ENCODE peak calls at places on chromosomes 12 and 14, in five cellular contexts. S, T, C, G and X are unnamed samples.

GRCh38 chr12:69189378-69189978 is 49.9 kb upstream of the CPSF6 start:
- DNase-seq in T (no peak), C (no peak), G (peak), S (peak), X (no peak)

GRCh38 chr12:57452181-57452936 is 2.7 kb upstream of the INHBE start:
- DNase-seq in T (no peak), C (peak), G (peak), S (peak), X (peak)

GRCh38 chr14:33432407-33433023 is 493.8 kb downstream of the NPAS3 start:
- DNase-seq in G (no peak), S (peak), C (no peak), T (no peak), X (peak)

GRCh38 chr14:70014696-70015095 is 135.5 kb downstream of the SMOC1 start:
- DNase-seq in T (no peak), G (no peak), C (no peak), S (no peak), X (no peak)

GRCh38 chr14:85528080-85528881 is 1.7 kb upstream of the FLRT2 start:
- DNase-seq in G (peak), C (peak), T (no peak), S (peak), X (peak)

GRCh38 chr14:79415726-79416125 is 795.6 kb downstream of the DIO2 start:
- DNase-seq in C (no peak), S (no peak), G (no peak), T (no peak), X (no peak)

GRCh38 chr12:103705927-103706326 is 118.9 kb downstream of the STAB2 start:
- DNase-seq in C (no peak), G (peak), T (no peak), S (peak), X (no peak)

GRCh38 chr12:51958542-51958941 is 7.0 kb downstream of the ACVR1B start:
- DNase-seq in G (no peak), T (no peak), S (no peak), C (no peak), X (no peak)

GRCh38 chr12:3655331-3655900 is 97.5 kb downstream of the CRACR2A start:
- DNase-seq in T (no peak), S (peak), G (peak), C (no peak), X (peak)

GRCh38 chr12:72094490-72094889 is 155.8 kb downstream of the TPH2 start:
- DNase-seq in T (no peak), C (no peak), S (no peak), G (no peak), X (no peak)

GRCh38 chr12:95318071-95318545 is 100.5 kb downstream of the VEZT start:
- DNase-seq in S (peak), G (no peak), C (no peak), T (no peak), X (no peak)

GRCh38 chr12:112015938-112016337 is 2.7 kb downstream of the ERP29 start:
- DNase-seq in S (no peak), C (no peak), G (no peak), T (no peak), X (no peak)

GRCh38 chr12:22518067-22518719 is 26.1 kb downstream of the C2CD5 start:
- DNase-seq in G (no peak), T (no peak), C (no peak), S (peak), X (no peak)

GRCh38 chr12:48109424-48109823 is 3.5 kb upstream of the SENP1 start:
- DNase-seq in G (no peak), S (peak), T (no peak), C (no peak), X (no peak)

GRCh38 chr12:115648463-115648862 is 629.0 kb downstream of the MED13L start:
- DNase-seq in T (no peak), C (no peak), G (no peak), S (peak), X (no peak)

GRCh38 chr12:26809611-26810298 is 23.2 kb downstream of the ITPR2 start:
- DNase-seq in T (no peak), G (no peak), C (no peak), S (no peak), X (no peak)

GRCh38 chr14:105891631-105892452 is 365.5 kb downstream of the TMEM121 start:
- DNase-seq in S (no peak), G (no peak), C (peak), T (peak), X (peak)

GRCh38 chr14:91067186-91067585 is 6.7 kb upstream of the RPS6KA5 start:
- DNase-seq in C (no peak), G (no peak), S (no peak), T (no peak), X (no peak)

GRCh38 chr14:98928418-98928817 is 343.6 kb downstream of the BCL11B start:
- DNase-seq in T (no peak), G (no peak), C (no peak), S (no peak), X (no peak)

GRCh38 chr14:100474176-100474575 is 113.0 kb downstream of the BEGAIN start:
- DNase-seq in C (no peak), S (no peak), G (no peak), T (no peak), X (no peak)
- H3K27ac ChIP-seq in C (no peak), S (no peak), G (no peak), T (no peak), X (no peak)

GRCh38 chr12:109951136-109951535 is 45.0 kb downstream of the GIT2 start:
- DNase-seq in T (no peak), G (no peak), S (peak), C (no peak), X (no peak)
- H3K27ac ChIP-seq in T (peak), G (no peak), S (peak), C (peak), X (no peak)

DNA sequence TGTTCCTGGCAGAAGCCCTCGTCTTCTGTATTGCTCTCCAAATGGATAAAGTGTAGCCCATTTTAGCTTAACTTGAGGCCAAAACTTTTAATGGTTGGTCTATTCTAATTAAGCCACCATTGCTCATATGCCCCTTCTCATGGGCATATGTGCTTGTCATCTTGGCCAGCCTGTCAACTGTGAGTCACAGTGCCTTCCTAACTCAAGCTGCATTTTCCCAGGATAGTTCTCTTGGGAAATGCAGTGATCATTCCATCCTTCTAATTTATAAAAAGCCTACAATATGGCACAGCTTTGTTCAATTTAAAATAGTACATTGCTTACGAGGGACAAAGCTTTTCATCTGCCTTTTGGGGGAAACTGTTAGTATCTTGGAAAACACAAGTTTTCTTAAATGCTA is 6.6 kb downstream of the PTHLH start:
- DNase-seq in T (no peak), G (no peak), S (peak), C (no peak), X (no peak)
- H3K27ac ChIP-seq in T (no peak), G (no peak), S (peak), C (no peak), X (no peak)

GRCh38 chr12:124387510-124387855 is 92.6 kb downstream of the RFLNA start:
- DNase-seq in G (no peak), S (no peak), T (peak), C (peak), X (no peak)

GRCh38 chr12:124386661-124387509 is 92.0 kb downstream of the RFLNA start:
- DNase-seq in S (peak), G (no peak), T (no peak), C (peak), X (no peak)

GRCh38 chr12:124388679-124389536 is 94.0 kb downstream of the RFLNA start:
- DNase-seq in C (peak), S (peak), G (peak), T (peak), X (peak)

GRCh38 chr12:124389537-124390441 is 94.9 kb downstream of the RFLNA start:
- DNase-seq in C (no peak), S (no peak), G (no peak), T (no peak), X (no peak)

DNA sequence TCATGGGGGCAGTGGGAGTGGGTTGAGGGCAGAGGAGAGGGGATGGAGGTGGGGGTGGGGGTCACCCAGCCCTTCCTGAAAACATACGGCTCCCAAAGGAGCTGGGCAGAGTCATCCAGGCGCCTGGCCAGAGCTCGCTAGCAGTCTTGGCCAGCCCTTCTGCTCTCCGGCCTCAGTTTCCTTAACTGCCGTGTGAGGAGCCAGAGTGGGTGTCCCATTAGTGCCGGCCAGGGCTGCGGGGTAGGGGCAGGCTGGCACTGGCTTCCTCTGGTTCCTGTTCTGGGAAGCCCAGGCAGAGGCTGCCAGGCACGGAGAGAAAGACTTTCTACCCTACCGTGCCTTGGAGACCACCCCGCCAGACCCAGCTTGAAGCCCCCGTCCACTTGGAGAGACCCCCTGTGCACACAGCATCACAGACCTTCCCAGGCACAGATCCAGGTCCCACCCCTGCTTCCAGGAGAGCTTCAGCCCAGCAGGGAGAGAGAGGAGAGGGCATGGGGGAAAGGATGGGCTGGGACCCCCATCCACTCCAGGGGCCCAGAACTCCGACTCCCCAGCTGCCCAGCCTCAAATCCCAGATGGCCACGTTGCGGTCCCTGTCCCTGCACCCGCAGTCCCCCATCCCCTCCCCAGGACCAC is 93.3 kb downstream of the RFLNA start:
- DNase-seq in S (no peak), G (no peak), T (no peak), C (no peak), X (no peak)
- H3K27ac ChIP-seq in S (peak), G (no peak), T (peak), C (peak), X (peak)

DNA sequence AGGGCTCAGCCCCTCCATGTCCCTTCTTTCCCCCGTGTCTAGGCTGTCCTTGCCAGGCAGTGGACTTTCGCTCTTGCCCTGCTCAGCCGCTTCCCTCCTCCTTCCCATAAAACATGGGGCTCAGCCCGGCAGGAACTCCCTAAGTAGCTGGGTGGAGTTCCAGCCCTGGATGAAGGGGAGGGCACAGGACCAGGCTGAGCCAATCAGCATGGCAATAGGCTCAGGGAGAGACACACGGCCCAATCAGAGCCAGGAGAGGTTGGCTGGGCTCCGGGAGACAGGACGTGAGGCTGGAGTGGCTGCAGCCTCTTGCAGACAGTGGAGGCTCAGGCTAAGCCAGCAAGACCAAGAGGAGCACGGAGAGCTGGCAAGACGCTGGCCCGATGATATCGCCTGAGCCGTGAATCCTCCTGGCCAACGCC is 54.3 kb downstream of the GALNT9 start:
- DNase-seq in G (peak), S (peak), C (no peak), T (peak), X (peak)
- H3K27ac ChIP-seq in G (no peak), S (no peak), C (no peak), T (no peak), X (no peak)

DNA sequence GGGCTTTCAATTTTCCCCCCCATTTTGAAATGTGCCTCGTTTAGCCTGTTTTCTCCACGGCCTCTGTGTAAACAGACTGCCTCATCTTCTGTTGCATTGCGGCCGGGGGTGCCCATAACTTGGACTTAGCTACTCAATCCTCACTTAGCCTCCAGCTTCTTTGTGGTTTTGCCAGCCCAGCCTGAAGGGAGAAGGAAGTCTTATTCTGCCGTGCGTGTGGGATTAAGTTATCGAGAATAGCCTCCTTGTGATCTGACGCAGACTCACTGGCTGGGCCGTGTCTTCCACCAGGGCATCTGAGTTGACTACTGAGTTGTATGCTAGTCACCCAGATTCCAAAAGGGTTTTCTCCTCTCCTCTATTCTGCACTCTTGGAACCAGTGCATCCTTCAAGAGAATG is 8.1 kb downstream of the PRKAB1 start:
- DNase-seq in S (no peak), G (no peak), T (no peak), C (no peak), X (peak)
- H3K27ac ChIP-seq in S (no peak), G (no peak), T (no peak), C (no peak), X (peak)

GRCh38 chr14:78222746-78223145 is 52.6 kb downstream of the NRXN3 start:
- DNase-seq in T (no peak), G (no peak), S (no peak), C (no peak), X (no peak)
- H3K27ac ChIP-seq in T (no peak), G (no peak), S (no peak), C (no peak), X (no peak)